ENCODE peak calls at places on chromosomes 4 and X, in nine cellular contexts. P, M, E, S, T, W, I, B and J are unnamed samples.
A peak's percentile ranks its signal among the peaks of the same experiment; 100 is the strongest.

GRCh38 chr4:8846864-8847263 is 24.8 kb downstream of the HMX1 start:
- DNase-seq in B (no peak), I (no peak), P (peak; percentile 22), S (no peak), M (no peak), T (peak; percentile 31), E (no peak), W (peak; percentile 6), J (no peak)

GRCh38 chr4:78864405-78865024 is 74.7 kb downstream of the PAQR3 start:
- DNase-seq in B (no peak), W (no peak), I (no peak), M (no peak), S (no peak), T (no peak), E (no peak), P (no peak), J (no peak)

GRCh38 chrX:132031867-132032266 is 8.8 kb downstream of the STK26 start:
- DNase-seq in E (no peak), I (no peak), W (no peak), T (no peak), P (no peak), M (no peak), S (no peak), B (no peak), J (no peak)

GRCh38 chrX:40005290-40006011 is 92.3 kb downstream of the BCOR start:
- DNase-seq in P (peak; percentile 74), I (peak; percentile 24), W (peak; percentile 21), S (peak; percentile 10), T (no peak), E (no peak), M (peak; percentile 14), B (no peak), J (no peak)

GRCh38 chrX:14073158-14073557 is 43.5 kb upstream of the GEMIN8 start:
- DNase-seq in W (no peak), E (no peak), I (no peak), T (no peak), S (no peak), P (no peak), M (no peak), B (no peak), J (no peak)

GRCh38 chr4:19195696-19196095 is 1056.0 kb upstream of the SLIT2 start:
- DNase-seq in B (no peak), T (no peak), M (no peak), E (no peak), I (no peak), S (no peak), W (no peak), P (peak; percentile 84), J (no peak)

GRCh38 chrX:111101580-111101979 is 5.6 kb downstream of the PAK3 start:
- DNase-seq in W (no peak), M (no peak), T (no peak), I (no peak), P (no peak), B (no peak), E (no peak), S (no peak), J (no peak)

GRCh38 chr4:21413807-21414370 is 534.7 kb downstream of the KCNIP4 start:
- DNase-seq in M (no peak), T (no peak), W (no peak), P (no peak), I (no peak), E (no peak), B (no peak), S (no peak), J (no peak)

GRCh38 chr4:134365852-134366251 is 164.3 kb upstream of the PABPC4L start:
- DNase-seq in P (no peak), I (no peak), S (no peak), E (no peak), W (no peak), M (no peak), B (no peak), T (no peak), J (no peak)

GRCh38 chrX:38539748-38540147 is 21.6 kb upstream of the TSPAN7 start:
- DNase-seq in W (no peak), I (no peak), P (no peak), S (no peak), M (no peak), E (no peak), B (no peak), T (no peak), J (no peak)

GRCh38 chr4:8830056-8830455 is 41.6 kb downstream of the HMX1 start:
- DNase-seq in W (no peak), T (peak; percentile 20), P (no peak), B (peak; percentile 17), I (no peak), E (no peak), S (peak; percentile 1), M (no peak), J (peak; percentile 49)

GRCh38 chr4:183499389-183499788 is 5.5 kb upstream of the ING2 start:
- DNase-seq in E (peak; percentile 24), W (no peak), T (no peak), B (peak; percentile 32), M (no peak), I (no peak), S (no peak), P (no peak), J (no peak)

GRCh38 chr4:8364141-8364540 is 76.4 kb downstream of the ACOX3 start:
- DNase-seq in P (no peak), I (no peak), S (no peak), W (no peak), M (no peak), B (no peak), T (no peak), E (no peak), J (no peak)

GRCh38 chr4:39464886-39465501 is 6.1 kb downstream of the LIAS start:
- DNase-seq in I (no peak), P (no peak), M (no peak), B (no peak), E (no peak), T (no peak), W (no peak), S (no peak), J (no peak)

GRCh38 chr4:75643651-75644050 is 13.3 kb upstream of the CDKL2 start:
- DNase-seq in W (no peak), P (no peak), E (no peak), B (no peak), S (no peak), I (no peak), M (no peak), T (no peak), J (no peak)

GRCh38 chrX:75155454-75155829 is 641 bp downstream of the ABCB7 start:
- DNase-seq in T (no peak), W (no peak), M (no peak), E (no peak), I (no peak), P (no peak), S (no peak), B (no peak), J (no peak)

GRCh38 chr4:37946503-37947179 is 13.6 kb upstream of the PTTG2 start:
- DNase-seq in P (no peak), B (no peak), S (no peak), E (no peak), W (peak; percentile 39), M (no peak), T (no peak), I (no peak), J (no peak)

GRCh38 chr4:23855912-23856605 is 33.8 kb downstream of the PPARGC1A start:
- DNase-seq in E (no peak), B (no peak), S (no peak), T (no peak), P (no peak), I (no peak), M (no peak), W (no peak), J (no peak)

GRCh38 chr4:16687011-16687410 is 211.4 kb downstream of the LDB2 start:
- DNase-seq in I (no peak), P (no peak), M (no peak), B (no peak), T (no peak), E (no peak), S (no peak), W (no peak), J (no peak)

GRCh38 chr4:94455081-94455480 is 3.3 kb downstream of the PDLIM5 start:
- DNase-seq in W (peak; percentile 76), M (peak; percentile 58), T (peak; percentile 88), B (peak; percentile 71), S (no peak), P (no peak), E (peak; percentile 76), I (peak; percentile 66), J (peak; percentile 88)
- H3K4me1 ChIP-seq in W (peaks cover 29% of the 10 kb centered on the region), M (peaks cover 85% of the 10 kb centered on the region), T (peaks cover 19% of the 10 kb centered on the region), B (peaks cover 25% of the 10 kb centered on the region), S (peaks cover 14% of the 10 kb centered on the region), P (no peaks in the 10 kb centered on the region), E (no peaks in the 10 kb centered on the region), I (peaks cover 1% of the 10 kb centered on the region), J (no peaks in the 10 kb centered on the region)

GRCh38 chr4:148435654-148436406 is 6.4 kb downstream of the NR3C2 start:
- DNase-seq in P (no peak), W (no peak), E (peak; percentile 40), M (peak; percentile 26), T (no peak), S (no peak), B (no peak), I (no peak), J (no peak)

GRCh38 chr4:148437439-148437838 is 4.8 kb downstream of the NR3C2 start:
- DNase-seq in W (no peak), T (no peak), S (no peak), M (no peak), E (no peak), B (no peak), P (no peak), I (no peak), J (no peak)

GRCh38 chr4:148436512-148436911 is 5.7 kb downstream of the NR3C2 start:
- DNase-seq in T (no peak), W (no peak), I (no peak), S (no peak), B (no peak), M (no peak), E (no peak), P (no peak), J (no peak)

GRCh38 chr4:148441624-148441985 is 609 bp downstream of the NR3C2 start:
- DNase-seq in W (no peak), I (peak; percentile 27), S (no peak), M (no peak), T (no peak), P (no peak), E (peak; percentile 36), B (no peak), J (no peak)

GRCh38 chr4:148438047-148438446 is 4.2 kb downstream of the NR3C2 start:
- DNase-seq in W (no peak), B (no peak), T (no peak), P (no peak), I (no peak), S (no peak), M (no peak), E (no peak), J (no peak)
- TF ChIP-seq CTCF in W (no peak), B (no peak), T (no peak), P (peak; percentile 38), I (no peak), S (no peak), M (no peak), E (no peak), J (no peak)

GRCh38 chr4:72569719-72570235 is 756 bp upstream of the ADAMTS3 start:
- DNase-seq in B (no peak), P (no peak), W (peak; percentile 28), E (no peak), S (no peak), T (no peak), M (no peak), I (peak; percentile 61), J (no peak)
- H3K4me3 ChIP-seq in B (peak overlapping the region; percentile 63), P (peak overlapping the region; percentile 89), W (no peak overlapping the region), E (peak overlapping the region; percentile 41), S (no peak overlapping the region), T (peak overlapping the region; percentile 78), M (peak overlapping the region; percentile 74), I (peak overlapping the region; percentile 59), J (peak overlapping the region; percentile 49)

GRCh38 chr4:73727685-73728084 is 12.7 kb upstream of the CXCL8 start:
- DNase-seq in B (no peak), E (no peak), S (no peak), P (no peak), I (no peak), M (no peak), W (no peak), T (no peak), J (no peak)
- H3K4me1 ChIP-seq in B (no peaks in the 10 kb centered on the region), E (no peaks in the 10 kb centered on the region), S (no peaks in the 10 kb centered on the region), P (no peaks in the 10 kb centered on the region), I (no peaks in the 10 kb centered on the region), M (peaks cover 22% of the 10 kb centered on the region), W (no peaks in the 10 kb centered on the region), T (no peaks in the 10 kb centered on the region), J (no peaks in the 10 kb centered on the region)